ENCODE peak calls at places on chromosome 10, in five cellular contexts. J is CD4-positive, alpha-beta T cell; G is hepatocyte; F is A549; M is psoas muscle. Y is an unnamed sample.

GRCh38 chr10:88077977-88078376 is 214.6 kb downstream of the PTEN start:
- DNase-seq in J (no peak), G (no peak), F (no peak), M (no peak), Y (no peak)

GRCh38 chr10:86958109-86958830 is at the start of gene SNCG:
- DNase-seq in J (no peak), G (no peak), F (no peak), M (peak; percentile 68), Y (peak; percentile 84)

GRCh38 chr10:42986618-42987017 is 90.3 kb upstream of the RET start:
- DNase-seq in J (no peak), G (no peak), F (no peak), M (no peak), Y (no peak)

GRCh38 chr10:50796693-50797092 is 57.0 kb downstream of the ASAH2B start:
- DNase-seq in J (no peak), G (no peak), F (no peak), M (no peak), Y (no peak)

GRCh38 chr10:24552346-24553016 is 171.2 kb downstream of the ARHGAP21 start:
- DNase-seq in J (peak; percentile 22), G (peak; percentile 79), F (peak; percentile 30), M (peak; percentile 68), Y (peak; percentile 52)

GRCh38 chr10:125756853-125757487 is 18.7 kb downstream of the MMP21 start:
- DNase-seq in J (no peak), G (no peak), F (no peak), M (no peak), Y (no peak)

GRCh38 chr10:22992075-22992474 is 64.2 kb downstream of the ARMC3 start:
- DNase-seq in J (no peak), G (no peak), F (no peak), M (no peak), Y (no peak)

GRCh38 chr10:16811292-16811691 is 5.9 kb downstream of the RSU1 start:
- DNase-seq in J (no peak), G (no peak), F (no peak), M (no peak), Y (no peak)

GRCh38 chr10:47378606-47379444 is 5.3 kb downstream of the ZNF488 start:
- DNase-seq in J (no peak), G (no peak), F (no peak), M (peak; percentile 4), Y (no peak)

GRCh38 chr10:18567343-18567856 is 84.0 kb downstream of the NSUN6 start:
- DNase-seq in J (no peak), G (no peak), F (no peak), M (no peak), Y (no peak)

GRCh38 chr10:22333667-22334282 is 11.5 kb upstream of the SPAG6 start:
- DNase-seq in J (no peak), G (no peak), F (no peak), M (no peak), Y (no peak)

GRCh38 chr10:102509387-102509786 is 5.6 kb downstream of the SUFU start:
- DNase-seq in J (no peak), G (no peak), F (no peak), M (no peak), Y (no peak)

GRCh38 chr10:34290412-34291082 is 524.5 kb downstream of the PARD3 start:
- DNase-seq in J (no peak), G (peak; percentile 18), F (no peak), M (no peak), Y (peak; percentile 30)

GRCh38 chr10:113056468-113057021 is 106.5 kb downstream of the TCF7L2 start:
- DNase-seq in J (no peak), G (peak; percentile 41), F (no peak), M (no peak), Y (no peak)

GRCh38 chr10:113059001-113059780 is 109.1 kb downstream of the TCF7L2 start:
- DNase-seq in J (no peak), G (peak; percentile 39), F (no peak), M (no peak), Y (no peak)

GRCh38 chr10:113060221-113061053 is 110.4 kb downstream of the TCF7L2 start:
- DNase-seq in J (no peak), G (peak; percentile 52), F (no peak), M (peak; percentile 74), Y (peak; percentile 35)

GRCh38 chr10:113056030-113056429 is 106.0 kb downstream of the TCF7L2 start:
- DNase-seq in J (no peak), G (no peak), F (no peak), M (no peak), Y (no peak)

GRCh38 chr10:113058175-113058961 is 108.3 kb downstream of the TCF7L2 start:
- DNase-seq in J (no peak), G (peak; percentile 61), F (no peak), M (no peak), Y (no peak)
- H3K27ac ChIP-seq in J (no peak overlapping the region), G (peak overlapping the region; percentile 90), F (peak overlapping the region; percentile 89), M (no peak overlapping the region), Y (peak overlapping the region; percentile 68)

DNA sequence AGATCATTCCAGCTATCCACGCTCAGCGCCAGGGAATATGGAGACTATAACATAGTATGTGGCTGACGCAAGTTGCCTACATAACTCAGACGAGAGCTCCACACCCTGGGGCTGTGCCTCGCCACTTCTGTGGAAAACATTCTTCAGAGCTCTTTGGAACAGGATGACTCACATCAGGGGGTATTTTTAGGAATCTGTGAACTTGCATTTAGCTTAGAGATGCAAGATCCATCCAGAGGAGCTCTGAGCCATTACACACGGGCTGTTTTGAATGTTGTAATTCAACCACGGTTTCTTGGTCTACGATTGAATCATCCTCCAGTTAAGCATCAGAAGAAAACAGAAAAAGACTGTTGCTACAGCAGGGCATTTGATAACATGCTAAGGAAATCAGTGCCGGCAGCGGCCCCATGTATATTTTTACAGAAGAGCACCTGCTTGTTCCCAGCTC is 481.4 kb upstream of the AKR1E2 start:
- DNase-seq in J (no peak), G (peak; percentile 86), F (peak; percentile 69), M (peak; percentile 85), Y (peak; percentile 78)
- H3K27ac ChIP-seq in J (no peak overlapping the region), G (peak overlapping the region; percentile 72), F (peak overlapping the region; percentile 88), M (peak overlapping the region; percentile 80), Y (peak overlapping the region; percentile 60)

DNA sequence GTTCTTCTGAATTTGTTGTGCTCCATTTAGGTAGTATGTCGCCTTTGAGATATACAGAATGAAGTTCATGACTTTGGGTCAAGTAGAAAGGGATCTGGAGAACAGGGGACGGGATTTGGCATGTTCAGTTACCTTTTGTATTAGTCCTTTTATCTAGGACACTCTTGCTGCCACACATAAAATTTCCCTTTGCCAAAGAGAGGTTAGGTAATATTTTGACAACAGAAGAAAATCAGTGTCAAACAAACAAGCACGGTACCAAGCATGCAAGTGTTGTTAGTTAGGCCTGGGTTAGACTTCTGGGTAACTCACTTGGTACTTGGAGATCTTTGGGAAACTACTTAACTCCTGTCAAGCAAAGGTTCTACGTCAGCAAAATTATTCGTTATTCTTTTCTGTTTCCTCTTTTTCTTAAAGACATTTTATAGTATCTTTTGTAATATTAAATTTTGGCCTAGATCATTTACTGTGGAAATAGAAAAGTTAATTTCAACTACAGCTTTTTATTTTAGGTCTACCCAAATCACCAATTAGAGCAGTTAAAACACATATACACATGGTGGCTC is 116.7 kb downstream of the PLXDC2 start:
- DNase-seq in J (no peak), G (no peak), F (no peak), M (no peak), Y (no peak)
- H3K27ac ChIP-seq in J (no peak overlapping the region), G (no peak overlapping the region), F (no peak overlapping the region), M (no peak overlapping the region), Y (peak overlapping the region; percentile 67)

DNA sequence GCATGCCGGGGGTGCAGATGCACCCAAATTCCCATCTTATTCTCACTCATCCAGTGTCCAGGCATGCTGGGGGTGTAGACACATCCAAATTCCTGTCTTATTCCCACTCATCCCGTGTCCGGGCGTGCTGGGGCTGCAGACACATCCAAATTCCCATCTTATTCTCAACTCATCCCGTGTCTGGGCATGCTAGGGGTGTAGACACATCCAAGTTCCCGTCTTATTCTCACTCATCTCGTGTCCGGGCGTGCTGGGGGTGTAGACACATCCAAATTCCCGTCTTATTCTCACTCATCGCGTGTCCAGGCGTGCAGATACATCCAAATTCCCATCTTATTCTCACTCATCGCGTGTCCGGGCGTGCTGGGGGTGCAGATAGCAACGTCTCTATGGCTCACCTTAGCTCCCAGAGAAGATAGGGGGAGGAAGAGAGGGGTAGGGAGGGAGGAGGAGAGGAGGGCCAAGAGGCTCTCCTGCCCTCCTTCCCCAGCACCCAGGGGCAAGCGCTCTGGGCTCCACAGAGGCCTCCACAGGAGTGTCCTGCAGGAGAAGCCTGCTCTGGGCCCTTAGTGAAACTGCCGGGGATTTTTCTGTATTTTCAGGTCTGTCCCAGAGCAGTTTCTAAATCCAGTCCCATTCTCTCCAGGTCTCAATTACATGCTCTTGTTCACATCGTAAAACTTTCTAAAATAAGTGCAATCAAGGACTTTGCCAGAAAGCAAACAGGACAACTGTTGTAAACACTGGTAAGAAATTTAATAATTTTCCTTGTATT is 210.8 kb downstream of the DIP2C start:
- DNase-seq in J (no peak), G (no peak), F (no peak), M (no peak), Y (no peak)
- H3K27ac ChIP-seq in J (no peak overlapping the region), G (no peak overlapping the region), F (peak overlapping the region; percentile 0), M (no peak overlapping the region), Y (no peak overlapping the region)

GRCh38 chr10:112373912-112374338 is at the start of gene ACSL5:
- DNase-seq in J (no peak), G (peak; percentile 48), F (no peak), M (no peak), Y (peak; percentile 52)
- H3K27ac ChIP-seq in J (peak within 1 kb of the TSS; percentile 78), G (peak within 1 kb of the TSS; percentile 89), F (no peak within 1 kb of the TSS), M (no peak within 1 kb of the TSS), Y (peak within 1 kb of the TSS; percentile 89)

DNA sequence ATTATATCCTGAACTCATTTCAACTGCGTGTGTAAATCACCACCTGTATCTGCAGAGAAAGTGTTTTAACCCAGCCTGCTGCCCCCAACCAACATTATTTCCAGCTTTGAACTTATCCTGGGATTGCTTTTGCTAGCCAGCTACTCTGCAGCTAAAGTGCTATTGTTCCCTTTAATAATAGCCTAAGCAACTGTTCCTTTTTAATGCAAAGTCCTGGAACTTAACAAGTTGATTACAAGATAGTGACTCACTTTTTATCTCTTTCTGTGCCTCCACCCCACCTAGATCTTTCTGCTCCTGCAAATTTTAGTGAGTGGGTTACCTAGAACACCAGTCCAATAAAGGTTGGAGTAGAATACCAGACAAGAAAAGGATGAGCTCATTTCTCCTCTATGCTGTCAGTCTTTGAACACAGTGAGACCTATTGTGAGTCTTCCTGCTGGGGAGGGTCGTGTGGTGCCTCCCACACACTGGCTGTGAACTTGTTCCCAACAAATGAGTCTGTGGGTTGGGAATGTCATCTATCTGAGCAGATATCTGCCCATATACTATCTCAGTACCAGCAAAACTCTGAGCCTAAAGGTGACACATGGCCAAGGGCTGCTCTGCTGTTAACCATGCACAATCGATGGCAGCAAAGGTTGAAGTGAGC is 137.7 kb downstream of the FAM204A start:
- DNase-seq in J (no peak), G (no peak), F (no peak), M (no peak), Y (no peak)
- H3K27ac ChIP-seq in J (no peak overlapping the region), G (no peak overlapping the region), F (no peak overlapping the region), M (no peak overlapping the region), Y (no peak overlapping the region)

DNA sequence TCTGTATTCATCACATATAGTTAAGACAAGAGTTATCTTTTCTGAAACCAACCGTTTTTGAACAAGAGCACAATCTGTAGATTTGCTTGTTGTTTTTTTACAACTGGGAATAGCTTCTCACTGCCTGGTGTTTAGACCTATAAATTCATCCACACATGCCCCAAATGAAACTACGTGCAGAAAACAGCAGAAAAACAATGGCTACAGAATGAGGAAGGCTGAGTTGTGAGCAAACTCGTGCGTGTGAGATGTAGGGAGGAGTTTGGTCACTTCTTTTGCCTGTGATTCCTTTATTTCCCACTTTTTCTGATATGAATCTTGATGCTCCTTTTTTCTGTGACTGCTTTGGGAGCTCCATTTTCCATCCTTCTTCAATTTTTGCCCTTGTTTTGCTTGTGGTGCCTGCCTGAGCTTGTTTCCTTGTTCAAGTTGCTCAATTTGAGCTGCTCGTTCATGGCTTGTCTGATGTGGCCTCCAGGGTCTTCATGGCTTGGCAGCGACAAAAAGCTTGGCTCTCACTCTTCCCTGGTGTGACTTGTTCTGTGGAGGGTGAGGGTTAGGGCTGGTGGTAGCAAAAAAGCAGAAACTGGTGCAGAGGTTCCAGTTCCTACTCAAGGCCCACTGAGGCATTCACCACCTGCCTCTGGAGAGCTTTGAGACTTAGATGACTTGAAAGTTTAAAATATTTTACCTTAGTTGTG is 76.9 kb downstream of the ZNF365 start:
- DNase-seq in J (no peak), G (no peak), F (no peak), M (no peak), Y (no peak)
- H3K27ac ChIP-seq in J (no peak overlapping the region), G (no peak overlapping the region), F (no peak overlapping the region), M (no peak overlapping the region), Y (no peak overlapping the region)